ENCODE peak calls at places on chromosomes 2 and 18, in eight cellular contexts. W, B, Z, G, Y, V, O and F are unnamed samples.

GRCh38 chr18:319745-320144 is 51.9 kb upstream of the THOC1 start:
- DNase-seq in Z (no peak), Y (no peak), B (no peak), W (no peak), G (no peak), O (no peak), V (no peak), F (no peak)

GRCh38 chr18:44943201-44943881 is 262.7 kb downstream of the SETBP1 start:
- DNase-seq in V (no peak), Y (no peak), O (no peak), B (no peak), W (no peak), Z (no peak), G (no peak), F (no peak)

GRCh38 chr2:207724113-207724512 is 12.7 kb downstream of the CCNYL1 start:
- DNase-seq in V (no peak), Z (no peak), B (no peak), W (no peak), G (no peak), O (no peak), Y (no peak), F (no peak)

GRCh38 chr2:241494311-241494908 is 14.0 kb downstream of the STK25 start:
- DNase-seq in Y (no peak), G (no peak), V (no peak), B (no peak), O (no peak), Z (no peak), W (no peak), F (no peak)

GRCh38 chr2:101790416-101790815 is 92.9 kb downstream of the MAP4K4 start:
- DNase-seq in Y (no peak), V (no peak), G (no peak), B (no peak), W (no peak), Z (no peak), O (no peak), F (no peak)

GRCh38 chr18:24136967-24137373 is 1.9 kb upstream of the CABYR start:
- DNase-seq in Z (no peak), V (no peak), B (no peak), Y (no peak), G (no peak), O (no peak), W (no peak), F (no peak)

GRCh38 chr18:1014496-1014895 is 109.8 kb downstream of the ADCYAP1 start:
- DNase-seq in O (no peak), G (no peak), Z (no peak), B (no peak), W (no peak), V (no peak), Y (no peak), F (no peak)

GRCh38 chr18:6565336-6566081 is 150.8 kb upstream of the L3MBTL4 start:
- DNase-seq in B (no peak), W (no peak), Y (no peak), V (no peak), G (no peak), O (no peak), Z (no peak), F (no peak)

GRCh38 chr2:165219491-165219890 is 15.6 kb upstream of the SCN3A start:
- DNase-seq in V (no peak), W (no peak), G (no peak), B (no peak), Z (no peak), Y (no peak), O (no peak), F (no peak)

GRCh38 chr2:45919711-45920111 is 268.2 kb downstream of the PRKCE start:
- DNase-seq in B (no peak), V (no peak), Y (no peak), O (no peak), G (no peak), Z (no peak), W (no peak), F (no peak)

GRCh38 chr2:20488136-20488705 is 41.3 kb downstream of the RHOB start:
- DNase-seq in B (no peak), W (peak; percentile 53), O (no peak), V (no peak), G (no peak), Y (no peak), Z (no peak), F (peak; percentile 17)

GRCh38 chr2:66240284-66240683 is 194.6 kb upstream of the MEIS1 start:
- DNase-seq in B (no peak), Z (no peak), G (no peak), Y (no peak), V (peak; percentile 40), W (no peak), O (no peak), F (peak; percentile 64)

GRCh38 chr2:14074691-14075090 is 557.8 kb upstream of the LRATD1 start:
- DNase-seq in B (no peak), Y (no peak), Z (no peak), W (no peak), O (no peak), V (no peak), G (no peak), F (no peak)

GRCh38 chr2:171712051-171712450 is 24.8 kb downstream of the DYNC1I2 start:
- DNase-seq in Y (no peak), G (no peak), B (no peak), O (no peak), Z (no peak), W (peak; percentile 91), V (no peak), F (no peak)

GRCh38 chr2:135167273-135167672 is 115.2 kb downstream of the RAB3GAP1 start:
- DNase-seq in Z (no peak), O (no peak), W (no peak), Y (no peak), B (no peak), G (no peak), V (no peak), F (no peak)

GRCh38 chr2:104164721-104165252 is 689.1 kb upstream of the POU3F3 start:
- DNase-seq in O (no peak), V (no peak), B (no peak), G (no peak), Y (no peak), Z (no peak), W (no peak), F (no peak)

GRCh38 chr18:70982292-70982691 is 693.4 kb downstream of the SOCS6 start:
- DNase-seq in O (no peak), G (no peak), Y (no peak), V (no peak), W (no peak), B (no peak), Z (no peak), F (no peak)

GRCh38 chr18:70991577-70991976 is 702.7 kb downstream of the SOCS6 start:
- DNase-seq in Y (no peak), G (no peak), V (no peak), O (no peak), W (peak; percentile 42), Z (no peak), B (no peak), F (no peak)

GRCh38 chr18:70981400-70982140 is 692.7 kb downstream of the SOCS6 start:
- DNase-seq in V (no peak), W (peak; percentile 73), G (no peak), Z (no peak), B (no peak), Y (no peak), O (no peak), F (no peak)

GRCh38 chr18:70985948-70986347 is 697.1 kb downstream of the SOCS6 start:
- DNase-seq in Z (no peak), B (no peak), Y (no peak), G (no peak), V (no peak), W (no peak), O (no peak), F (no peak)
- H3K9me3 ChIP-seq in Z (no peaks in the 10 kb centered on the region), B (no peaks in the 10 kb centered on the region), Y (no peaks in the 10 kb centered on the region), G (peaks cover 7% of the 10 kb centered on the region), V (no peaks in the 10 kb centered on the region), W (no peaks in the 10 kb centered on the region), O (peaks cover 11% of the 10 kb centered on the region), F (no peaks in the 10 kb centered on the region)

GRCh38 chr18:11956371-11957308 is 24.7 kb upstream of the IMPA2 start:
- DNase-seq in B (no peak), V (no peak), Z (no peak), G (no peak), W (no peak), O (no peak), Y (no peak), F (no peak)
- TF ChIP-seq POLR2A in B (no peak), V (no peak), Z (no peak), G (no peak), W (no peak), O (no peak), Y (no peak), F (no peak)

GRCh38 chr2:234985608-234986115 is 33.8 kb downstream of the SH3BP4 start:
- DNase-seq in V (no peak), W (no peak), Z (no peak), Y (no peak), O (no peak), G (no peak), B (no peak), F (no peak)
- H3K4me1 ChIP-seq in V (no peaks in the 10 kb centered on the region), W (peaks cover 79% of the 10 kb centered on the region), Z (peaks cover 13% of the 10 kb centered on the region), Y (peaks cover 83% of the 10 kb centered on the region), O (peaks cover 4% of the 10 kb centered on the region), G (peaks cover 32% of the 10 kb centered on the region), B (peaks cover 51% of the 10 kb centered on the region), F (peaks cover 6% of the 10 kb centered on the region)

DNA sequence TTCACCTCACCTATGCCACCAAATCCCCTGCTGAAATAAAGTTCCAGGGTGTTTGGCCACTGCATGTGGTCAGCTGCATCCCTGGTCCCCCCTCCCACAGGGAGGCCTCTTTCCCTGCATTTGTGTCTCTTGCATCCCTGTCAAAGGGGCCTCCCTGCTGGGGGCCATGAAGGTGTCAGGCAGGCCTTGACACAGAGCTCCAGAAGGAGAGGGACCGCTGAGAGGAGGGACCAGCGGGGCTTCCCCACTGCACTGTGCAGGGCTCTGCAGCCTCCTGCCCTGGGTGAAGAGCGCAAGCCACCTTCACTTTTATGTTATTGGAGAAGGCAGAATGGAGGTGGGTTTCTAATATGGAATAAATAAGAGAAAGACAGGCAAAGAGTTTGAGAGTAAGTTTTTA is 230.2 kb downstream of the ANKRD30B start:
- DNase-seq in B (no peak), W (no peak), Z (no peak), G (no peak), O (no peak), V (no peak), Y (no peak), F (no peak)
- H3K9me3 ChIP-seq in B (no peaks in the 10 kb centered on the region), W (no peaks in the 10 kb centered on the region), Z (no peaks in the 10 kb centered on the region), G (no peaks in the 10 kb centered on the region), O (no peaks in the 10 kb centered on the region), V (no peaks in the 10 kb centered on the region), Y (no peaks in the 10 kb centered on the region), F (no peaks in the 10 kb centered on the region)

GRCh38 chr18:55322176-55322735 is 265.7 kb downstream of the TCF4 start:
- DNase-seq in O (peak; percentile 62), Z (peak; percentile 81), Y (peak; percentile 60), W (peak; percentile 96), G (peak; percentile 88), B (peak; percentile 1), V (peak; percentile 96), F (peak; percentile 93)
- TF ChIP-seq POLR2A in O (no peak), Z (peak; percentile 51), Y (no peak), W (no peak), G (peak; percentile 75), B (no peak), V (peak; percentile 93), F (peak; percentile 69)